ENCODE peak calls at places on chromosomes 3 and 15, in five cellular contexts. One of them, this sample, is unnamed.

GRCh38 chr3:15327941-15328340 is 4.4 kb downstream of the SH3BP5 start:
- DNase-seq in adrenal gland: peak
- DNase-seq in transverse colon: peak
- DNase-seq in IMR-90: peak
- DNase-seq in uterus: peak
- DNase-seq in this sample: no peak

GRCh38 chr3:87397210-87397609 is 120.8 kb upstream of the POU1F1 start:
- DNase-seq in adrenal gland: no peak
- DNase-seq in transverse colon: no peak
- DNase-seq in IMR-90: peak
- DNase-seq in uterus: no peak
- DNase-seq in this sample: no peak

GRCh38 chr15:25787381-25787780 is 75.7 kb downstream of the ATP10A start:
- DNase-seq in adrenal gland: no peak
- DNase-seq in transverse colon: no peak
- DNase-seq in IMR-90: peak
- DNase-seq in uterus: no peak
- DNase-seq in this sample: no peak

GRCh38 chr3:187966141-187966540 is 187.8 kb upstream of the LPP start:
- DNase-seq in adrenal gland: no peak
- DNase-seq in transverse colon: no peak
- DNase-seq in IMR-90: no peak
- DNase-seq in uterus: no peak
- DNase-seq in this sample: no peak

GRCh38 chr3:139110072-139110830 is 65.6 kb upstream of the PRR23C start:
- DNase-seq in adrenal gland: peak
- DNase-seq in transverse colon: peak
- DNase-seq in IMR-90: no peak
- DNase-seq in uterus: no peak
- DNase-seq in this sample: no peak

GRCh38 chr3:96813134-96813819 is 1.1 kb upstream of the EPHA6 start:
- DNase-seq in adrenal gland: peak
- DNase-seq in transverse colon: peak
- DNase-seq in IMR-90: peak
- DNase-seq in uterus: peak
- DNase-seq in this sample: no peak

GRCh38 chr3:57006048-57006709 is 54.3 kb upstream of the SPATA12 start:
- DNase-seq in adrenal gland: no peak
- DNase-seq in transverse colon: no peak
- DNase-seq in IMR-90: no peak
- DNase-seq in uterus: no peak
- DNase-seq in this sample: no peak

GRCh38 chr3:63328386-63328785 is 50.3 kb downstream of the SYNPR start:
- DNase-seq in adrenal gland: no peak
- DNase-seq in transverse colon: no peak
- DNase-seq in IMR-90: peak
- DNase-seq in uterus: no peak
- DNase-seq in this sample: no peak

GRCh38 chr3:59704292-59704691 is 654.5 kb upstream of the CFAP20DC start:
- DNase-seq in adrenal gland: no peak
- DNase-seq in transverse colon: no peak
- DNase-seq in IMR-90: peak
- DNase-seq in uterus: no peak
- DNase-seq in this sample: no peak

GRCh38 chr3:71521021-71521352 is 62.5 kb downstream of the FOXP1 start:
- DNase-seq in adrenal gland: no peak
- DNase-seq in transverse colon: no peak
- DNase-seq in IMR-90: no peak
- DNase-seq in uterus: no peak
- DNase-seq in this sample: no peak

GRCh38 chr3:182399978-182400737 is 393.1 kb upstream of the ATP11B start:
- DNase-seq in adrenal gland: no peak
- DNase-seq in transverse colon: no peak
- DNase-seq in IMR-90: no peak
- DNase-seq in uterus: no peak
- DNase-seq in this sample: no peak

GRCh38 chr3:38119248-38119544 is 17.7 kb downstream of the ACAA1 start:
- DNase-seq in adrenal gland: peak
- DNase-seq in transverse colon: no peak
- DNase-seq in IMR-90: no peak
- DNase-seq in uterus: no peak
- DNase-seq in this sample: no peak

GRCh38 chr3:61562042-61562809 is 855 bp downstream of the PTPRG start:
- DNase-seq in adrenal gland: peak
- DNase-seq in transverse colon: peak
- DNase-seq in IMR-90: peak
- DNase-seq in uterus: no peak
- DNase-seq in this sample: no peak

GRCh38 chr15:95446854-95447253 is 883.6 kb upstream of the NR2F2 start:
- DNase-seq in adrenal gland: no peak
- DNase-seq in transverse colon: no peak
- DNase-seq in IMR-90: no peak
- DNase-seq in uterus: no peak
- DNase-seq in this sample: no peak

GRCh38 chr3:119726909-119727308 is 24.1 kb downstream of the CFAP91 start:
- DNase-seq in adrenal gland: no peak
- DNase-seq in transverse colon: no peak
- DNase-seq in IMR-90: no peak
- DNase-seq in uterus: no peak
- DNase-seq in this sample: no peak

GRCh38 chr3:128549283-128550112 is 56.5 kb upstream of the GATA2 start:
- DNase-seq in adrenal gland: peak
- DNase-seq in transverse colon: no peak
- DNase-seq in IMR-90: peak
- DNase-seq in uterus: peak
- DNase-seq in this sample: no peak

GRCh38 chr3:150232992-150233451 is 175.1 kb upstream of the TSC22D2 start:
- DNase-seq in adrenal gland: peak
- DNase-seq in transverse colon: no peak
- DNase-seq in IMR-90: peak
- DNase-seq in uterus: no peak
- DNase-seq in this sample: no peak
- TF ChIP-seq POLR2A in adrenal gland: no peak
- TF ChIP-seq POLR2A in transverse colon: no peak
- TF ChIP-seq POLR2A in IMR-90: no peak
- TF ChIP-seq POLR2A in uterus: no peak
- TF ChIP-seq POLR2A in this sample: no peak

DNA sequence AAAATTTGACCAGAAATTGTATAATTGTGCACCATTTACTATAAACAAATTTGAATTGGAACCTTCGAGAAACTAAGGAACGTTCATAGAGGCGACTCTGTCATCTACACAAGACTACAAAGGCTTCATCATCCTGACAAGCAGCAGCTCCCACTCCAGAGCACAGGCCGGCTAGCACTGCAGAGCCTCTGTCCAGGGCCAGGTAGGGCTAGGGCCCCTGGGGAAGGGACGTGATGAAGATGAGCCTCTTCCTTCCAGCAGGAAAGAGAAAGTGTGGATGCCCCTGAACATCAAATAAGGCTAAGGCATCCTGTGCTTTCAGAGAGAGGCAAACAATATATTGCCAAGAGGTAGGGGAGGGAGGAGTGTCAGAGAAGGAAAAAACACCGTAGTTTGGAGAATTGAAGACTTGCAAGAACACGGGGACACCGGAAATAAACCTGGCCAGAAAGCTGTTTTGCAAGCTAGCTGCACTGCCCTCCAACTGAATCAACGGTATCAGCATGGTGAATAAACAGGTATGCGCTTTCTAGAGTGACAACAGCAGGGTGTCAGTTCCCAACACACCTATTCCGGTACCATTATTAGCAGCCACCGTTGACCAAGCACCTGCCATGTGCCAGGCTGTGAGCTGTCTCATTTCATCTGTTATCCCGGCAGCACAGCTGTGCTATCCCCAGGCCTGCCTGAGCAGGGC is 12.4 kb downstream of the XXYLT1 start:
- DNase-seq in adrenal gland: no peak
- DNase-seq in transverse colon: no peak
- DNase-seq in IMR-90: no peak
- DNase-seq in uterus: no peak
- DNase-seq in this sample: no peak
- TF ChIP-seq POLR2A in adrenal gland: no peak
- TF ChIP-seq POLR2A in transverse colon: no peak
- TF ChIP-seq POLR2A in IMR-90: no peak
- TF ChIP-seq POLR2A in uterus: no peak
- TF ChIP-seq POLR2A in this sample: no peak

GRCh38 chr3:149705416-149705815 is 46.9 kb downstream of the COMMD2 start:
- DNase-seq in adrenal gland: no peak
- DNase-seq in transverse colon: no peak
- DNase-seq in IMR-90: no peak
- DNase-seq in uterus: no peak
- DNase-seq in this sample: no peak
- TF ChIP-seq POLR2A in adrenal gland: no peak
- TF ChIP-seq POLR2A in transverse colon: no peak
- TF ChIP-seq POLR2A in IMR-90: no peak
- TF ChIP-seq POLR2A in uterus: no peak
- TF ChIP-seq POLR2A in this sample: no peak

GRCh38 chr15:69061414-69061842 is 46.9 kb downstream of the NOX5 start:
- DNase-seq in adrenal gland: no peak
- DNase-seq in transverse colon: no peak
- DNase-seq in IMR-90: no peak
- DNase-seq in uterus: no peak
- DNase-seq in this sample: no peak
- TF ChIP-seq POLR2A in adrenal gland: no peak
- TF ChIP-seq POLR2A in transverse colon: no peak
- TF ChIP-seq POLR2A in IMR-90: no peak
- TF ChIP-seq POLR2A in uterus: no peak
- TF ChIP-seq POLR2A in this sample: no peak

GRCh38 chr3:48233542-48233941 is 7.4 kb upstream of the ZNF589 start:
- DNase-seq in adrenal gland: no peak
- DNase-seq in transverse colon: no peak
- DNase-seq in IMR-90: no peak
- DNase-seq in uterus: no peak
- DNase-seq in this sample: no peak

GRCh38 chr3:48236531-48236930 is 4.4 kb upstream of the ZNF589 start:
- DNase-seq in adrenal gland: peak
- DNase-seq in transverse colon: no peak
- DNase-seq in IMR-90: no peak
- DNase-seq in uterus: no peak
- DNase-seq in this sample: no peak

GRCh38 chr3:48226959-48227358 is 3.7 kb downstream of the CAMP start:
- DNase-seq in adrenal gland: no peak
- DNase-seq in transverse colon: no peak
- DNase-seq in IMR-90: no peak
- DNase-seq in uterus: no peak
- DNase-seq in this sample: no peak

GRCh38 chr3:48232232-48232631 is 8.7 kb upstream of the ZNF589 start:
- DNase-seq in adrenal gland: no peak
- DNase-seq in transverse colon: no peak
- DNase-seq in IMR-90: no peak
- DNase-seq in uterus: no peak
- DNase-seq in this sample: no peak

DNA sequence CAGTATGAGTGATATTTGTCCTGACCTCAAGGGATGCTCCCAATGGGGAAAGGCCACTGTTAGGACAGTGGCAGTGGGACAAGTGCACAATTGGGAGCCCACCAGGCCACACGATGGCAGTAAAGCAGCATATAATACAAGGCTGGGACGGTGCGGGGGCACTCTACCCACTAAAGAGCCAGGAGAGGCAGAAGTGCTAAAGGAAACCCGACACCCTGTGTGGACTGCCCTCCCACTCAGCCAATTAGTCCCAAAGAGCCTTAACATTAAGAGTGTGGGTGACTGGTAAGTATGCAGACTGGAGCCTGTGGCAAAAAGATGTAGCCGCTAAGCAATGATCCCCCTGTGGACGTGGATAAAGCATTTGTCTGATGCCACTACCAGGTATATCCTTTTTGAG is 8.2 kb upstream of the ZNF589 start:
- DNase-seq in adrenal gland: peak
- DNase-seq in transverse colon: peak
- DNase-seq in IMR-90: peak
- DNase-seq in uterus: peak
- DNase-seq in this sample: no peak
- TF ChIP-seq POLR2A in adrenal gland: no peak
- TF ChIP-seq POLR2A in transverse colon: no peak
- TF ChIP-seq POLR2A in IMR-90: no peak
- TF ChIP-seq POLR2A in uterus: no peak
- TF ChIP-seq POLR2A in this sample: no peak